ENCODE peak calls at places on chromosome 9, in five cellular contexts. P is BE2C, X is upper lobe of right lung, C is foreskin fibroblast, O is kidney epithelial cell. V is an unnamed sample.
A peak's percentile ranks its signal among the peaks of the same experiment; 100 is the strongest.

GRCh38 chr9:137760426-137760825 is 117.2 kb upstream of the CACNA1B start:
- DNase-seq in P (no peak), C (no peak), X (no peak), O (no peak), V (no peak)

GRCh38 chr9:138022756-138023393 is 145.3 kb downstream of the CACNA1B start:
- DNase-seq in C (no peak), X (peak; percentile 47), P (no peak), O (no peak), V (no peak)

GRCh38 chr9:106697799-106698591 is 165.0 kb upstream of the ZNF462 start:
- DNase-seq in O (peak; percentile 18), X (peak; percentile 80), C (peak; percentile 42), P (peak; percentile 93), V (no peak)

GRCh38 chr9:124782661-124783574 is 6.0 kb downstream of the OLFML2A start:
- DNase-seq in P (no peak), X (peak; percentile 51), O (no peak), C (no peak), V (no peak)

GRCh38 chr9:23820731-23821399 is 5.2 kb downstream of the ELAVL2 start:
- DNase-seq in O (no peak), P (peak; percentile 17), C (no peak), X (peak; percentile 57), V (no peak)

GRCh38 chr9:124042168-124042775 is 30.7 kb downstream of the LHX2 start:
- DNase-seq in O (no peak), C (no peak), P (no peak), X (peak; percentile 52), V (no peak)

GRCh38 chr9:134938346-134939079 is 20.8 kb upstream of the FCN1 start:
- DNase-seq in P (no peak), O (no peak), C (no peak), X (no peak), V (no peak)

GRCh38 chr9:115633099-115633498 is 515.1 kb upstream of the TNC start:
- DNase-seq in X (no peak), C (no peak), O (no peak), P (no peak), V (no peak)

GRCh38 chr9:5586391-5586802 is 42.5 kb upstream of the RIC1 start:
- DNase-seq in C (peak; percentile 28), P (no peak), X (no peak), O (no peak), V (no peak)

DNA sequence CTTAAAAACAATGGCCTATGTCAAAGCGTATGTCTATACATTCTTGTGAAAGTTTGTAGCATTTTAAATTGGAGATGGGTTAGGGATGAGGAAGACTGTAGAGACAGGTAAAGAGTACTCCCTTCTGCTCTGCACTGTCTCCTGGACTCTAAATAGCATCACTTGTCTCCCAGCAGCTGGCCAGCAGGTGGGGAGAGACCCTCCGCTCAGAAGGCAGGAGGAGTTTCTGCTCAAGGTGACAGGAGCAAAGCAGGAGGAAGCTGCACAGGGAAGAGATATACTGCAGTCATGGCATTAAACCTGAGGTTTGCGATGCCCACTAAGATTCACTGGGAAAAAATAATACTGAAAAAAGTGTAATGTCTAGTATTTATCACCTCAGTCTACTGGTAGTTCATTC is 10.7 kb upstream of the ASTN2 start:
- DNase-seq in P (no peak), C (no peak), O (no peak), X (no peak), V (no peak)
- TF ChIP-seq CTCF in P (no peak), C (no peak), O (no peak), X (no peak), V (no peak)

GRCh38 chr9:74953235-74953741 is 576 bp upstream of the C9orf40 start:
- DNase-seq in X (no peak), C (peak; percentile 33), P (no peak), O (no peak), V (peak; percentile 50)
- H3K4me3 ChIP-seq in X (peak overlapping the region; percentile 94), C (peak overlapping the region; percentile 97), P (peak overlapping the region; percentile 90), O (peak overlapping the region; percentile 59), V (peak overlapping the region; percentile 83)

DNA sequence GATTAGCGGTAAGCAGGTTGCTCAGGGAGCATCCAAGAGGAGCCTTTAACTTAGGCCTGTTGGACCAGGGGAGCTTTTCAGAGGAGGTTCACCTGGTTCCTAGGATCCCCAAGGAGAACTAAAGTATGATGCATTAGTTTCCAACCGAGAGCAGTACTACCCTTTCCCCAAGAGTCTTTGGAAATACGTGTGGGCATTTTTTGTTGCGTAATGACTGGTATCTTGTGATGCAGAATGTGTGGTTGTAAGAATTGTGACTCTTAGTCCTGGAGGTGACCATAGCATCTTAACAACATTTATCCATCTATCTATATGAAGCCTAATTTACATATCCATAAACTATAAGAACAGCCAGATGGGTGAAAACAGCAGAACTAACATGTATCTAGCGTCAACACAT is 11.0 kb downstream of the CFAP95 start:
- DNase-seq in O (no peak), P (no peak), C (no peak), X (no peak), V (no peak)
- TF ChIP-seq CTCF in O (no peak), P (no peak), C (no peak), X (no peak), V (no peak)

GRCh38 chr9:127422133-127422782 is 1.9 kb upstream of the ZNF79 start:
- DNase-seq in P (no peak), O (no peak), C (no peak), X (no peak), V (no peak)
- H3K4me3 ChIP-seq in P (peak overlapping the region; percentile 99), O (no peak overlapping the region), C (peak overlapping the region; percentile 89), X (no peak overlapping the region), V (peak overlapping the region; percentile 94)

GRCh38 chr9:83334320-83334719 is 203.9 kb downstream of the FRMD3 start:
- DNase-seq in O (peak; percentile 29), P (peak; percentile 85), C (peak; percentile 70), X (peak; percentile 88), V (peak; percentile 36)

GRCh38 chr9:83327323-83327722 is 210.9 kb downstream of the FRMD3 start:
- DNase-seq in X (no peak), O (no peak), C (no peak), P (peak; percentile 79), V (no peak)

GRCh38 chr9:83327750-83328622 is 210.2 kb downstream of the FRMD3 start:
- DNase-seq in C (no peak), X (no peak), O (no peak), P (peak; percentile 94), V (no peak)

DNA sequence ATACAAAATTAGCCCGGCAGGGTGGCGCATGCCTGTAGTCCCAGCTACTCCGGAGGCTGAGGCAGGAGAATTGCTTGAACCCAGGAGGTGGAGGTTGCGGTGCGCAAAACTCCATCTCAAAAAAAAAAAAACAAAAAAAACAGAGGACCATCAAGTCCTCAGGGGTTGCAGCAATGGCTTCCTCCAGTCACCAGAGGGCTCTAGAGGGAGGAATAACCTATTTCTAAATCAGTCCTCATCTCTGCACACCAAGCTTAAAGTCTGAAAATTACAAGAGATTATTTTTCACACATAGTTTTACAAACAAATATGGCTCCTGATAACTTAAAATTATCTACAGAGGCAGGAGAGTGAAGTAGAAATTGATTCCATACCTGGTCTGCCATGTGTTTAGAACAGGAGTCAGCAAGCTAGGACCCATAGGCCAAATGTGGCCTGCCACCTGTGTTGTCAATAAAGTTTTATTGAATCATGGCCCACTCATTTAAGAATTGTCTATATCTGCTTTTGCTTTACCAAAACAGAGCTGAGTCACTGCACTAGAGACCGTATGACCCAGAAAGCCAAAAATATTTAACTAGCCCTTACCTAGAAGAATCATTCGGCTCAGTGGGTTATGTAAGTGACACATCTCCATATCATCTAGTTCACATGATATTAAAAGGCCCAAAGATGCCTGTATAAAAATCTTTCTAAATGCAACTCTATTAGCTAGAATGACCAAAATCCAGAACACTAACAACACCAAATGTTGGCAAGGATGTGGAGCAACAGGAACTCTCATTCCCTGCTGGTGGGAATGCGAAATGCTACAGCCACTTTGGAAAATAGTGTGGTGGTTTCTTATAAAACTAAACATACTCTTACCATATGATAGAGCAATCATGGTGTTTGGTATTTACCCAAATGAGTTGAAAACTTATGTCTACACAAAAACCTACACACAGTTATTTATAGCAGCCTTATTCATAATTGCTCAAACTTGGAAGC is 207.7 kb downstream of the FRMD3 start:
- DNase-seq in X (no peak), O (no peak), C (no peak), P (no peak), V (no peak)
- TF ChIP-seq CTCF in X (no peak), O (no peak), C (no peak), P (peak; percentile 35), V (peak; percentile 7)

DNA sequence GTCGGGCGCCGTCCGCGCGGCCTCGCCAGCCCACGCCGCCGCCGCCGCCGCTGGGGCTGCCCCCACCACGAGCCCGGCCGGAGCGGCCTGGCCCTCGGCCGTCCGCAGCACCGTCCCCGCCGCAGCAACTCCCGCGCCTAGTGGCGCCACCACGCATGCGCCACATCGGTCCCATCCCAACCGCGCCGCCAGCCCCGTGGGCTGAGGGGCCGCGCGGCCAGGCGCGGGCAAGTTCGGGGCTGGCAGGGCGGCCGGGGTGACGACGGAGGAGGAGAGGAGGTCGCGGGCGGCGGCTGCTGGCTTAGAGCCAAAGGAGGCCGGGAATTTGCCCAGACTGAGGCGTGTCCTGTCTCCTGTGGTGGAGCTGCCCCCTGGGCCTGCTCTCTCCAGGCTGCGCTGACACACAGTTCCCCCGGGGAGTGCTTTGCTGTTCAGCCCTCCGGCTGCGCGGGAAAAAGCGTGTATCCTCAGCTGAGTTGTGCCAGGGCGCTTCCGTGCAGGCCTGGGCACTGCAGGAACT is at the start of gene TUSC1:
- DNase-seq in P (peak; percentile 94), O (peak; percentile 56), C (peak; percentile 41), X (peak; percentile 93), V (peak; percentile 20)
- H3K4me3 ChIP-seq in P (peak within 1 kb of the TSS; percentile 79), O (peak within 1 kb of the TSS; percentile 65), C (peak within 1 kb of the TSS; percentile 61), X (peak within 1 kb of the TSS; percentile 89), V (peak within 1 kb of the TSS; percentile 41)

GRCh38 chr9:121633144-121633714 is 18.2 kb upstream of the DAB2IP start:
- DNase-seq in C (no peak), O (no peak), P (no peak), X (no peak), V (no peak)

GRCh38 chr9:121633736-121634135 is 17.7 kb upstream of the DAB2IP start:
- DNase-seq in O (no peak), P (no peak), X (no peak), C (no peak), V (no peak)

GRCh38 chr9:121634329-121634784 is 17.1 kb upstream of the DAB2IP start:
- DNase-seq in X (no peak), P (no peak), C (no peak), O (no peak), V (no peak)

GRCh38 chr9:121635300-121635699 is 16.1 kb upstream of the DAB2IP start:
- DNase-seq in O (no peak), C (no peak), P (no peak), X (no peak), V (no peak)

DNA sequence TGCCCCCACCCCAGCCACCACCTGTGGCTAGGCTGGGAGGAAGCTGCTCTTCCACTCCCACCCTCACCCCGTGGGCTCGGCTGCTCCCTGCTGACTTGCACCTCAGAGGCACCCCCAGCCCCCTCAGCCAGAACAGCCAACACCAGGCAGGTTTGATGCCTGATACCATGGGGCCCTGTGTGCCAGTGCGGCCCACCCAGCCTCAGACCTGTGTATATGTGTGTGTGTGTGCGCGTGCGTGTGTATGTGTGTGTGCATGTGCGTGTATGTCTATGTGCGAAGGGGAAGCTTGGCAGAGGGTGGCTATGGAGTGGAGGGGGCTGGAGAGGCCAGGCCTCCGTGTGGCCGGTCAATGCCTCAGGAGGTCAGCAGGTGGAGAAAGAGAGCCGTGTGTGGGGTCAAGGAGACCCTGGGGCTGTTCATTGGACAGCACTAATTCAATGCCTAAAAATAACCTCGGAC is 16.6 kb upstream of the DAB2IP start:
- DNase-seq in P (peak; percentile 53), X (no peak), O (no peak), C (no peak), V (no peak)
- TF ChIP-seq CTCF in P (peak; percentile 74), X (peak; percentile 44), O (peak; percentile 67), C (peak; percentile 48), V (peak; percentile 63)

V was measured in HFF-Myc.